ENCODE peak calls at places on chromosomes 11 and 22, in four cellular contexts. W, V, H and T are unnamed samples.
A peak's percentile ranks its signal among the peaks of the same experiment; 100 is the strongest.

GRCh38 chr22:25567305-25567704 is 2.8 kb downstream of the GRK3 start:
- DNase-seq in W (no peak), V (no peak), H (no peak), T (no peak)

GRCh38 chr11:66264893-66265292 is 3.5 kb upstream of the RAB1B start:
- DNase-seq in W (no peak), V (no peak), H (no peak), T (no peak)

GRCh38 chr11:72735495-72736027 is 16.6 kb downstream of the ARAP1 start:
- DNase-seq in W (no peak), V (no peak), H (no peak), T (no peak)

GRCh38 chr11:69966583-69966835 is 111.6 kb upstream of the ANO1 start:
- DNase-seq in W (no peak), V (no peak), H (no peak), T (no peak)

GRCh38 chr11:110356769-110357671 is 60.6 kb upstream of the RDX start:
- DNase-seq in W (no peak), V (no peak), H (peak; percentile 41), T (no peak)

GRCh38 chr22:36744791-36745190 is 31.1 kb downstream of the IFT27 start:
- DNase-seq in W (no peak), V (peak; percentile 60), H (no peak), T (no peak)

GRCh38 chr11:57709802-57710367 is 2.1 kb downstream of the MED19 start:
- DNase-seq in W (no peak), V (no peak), H (no peak), T (no peak)

GRCh38 chr11:67276821-67277230 is 10.6 kb downstream of the GRK2 start:
- DNase-seq in W (no peak), V (no peak), H (peak; percentile 61), T (peak; percentile 43)

GRCh38 chr22:23790819-23791736 is 4.3 kb downstream of the SMARCB1 start:
- DNase-seq in W (no peak), V (no peak), H (peak; percentile 84), T (no peak)

GRCh38 chr11:67344264-67344663 is 9.1 kb downstream of the POLD4 start:
- DNase-seq in W (no peak), V (no peak), H (no peak), T (no peak)

GRCh38 chr11:7571640-7572000 is 57.8 kb downstream of the PPFIBP2 start:
- DNase-seq in W (peak; percentile 32), V (peak; percentile 93), H (peak; percentile 83), T (peak; percentile 42)

GRCh38 chr22:19704355-19705015 is 9.8 kb upstream of the SEPTIN5 start:
- DNase-seq in W (no peak), V (peak; percentile 64), H (peak; percentile 3), T (no peak)

GRCh38 chr22:19406281-19406811 is 25.2 kb downstream of the HIRA start:
- DNase-seq in W (no peak), V (no peak), H (no peak), T (no peak)

GRCh38 chr22:23274146-23274526 is 93.8 kb downstream of the BCR start:
- DNase-seq in W (no peak), V (no peak), H (no peak), T (no peak)

GRCh38 chr22:37244114-37244921 is at the start of gene RAC2:
- DNase-seq in W (no peak), V (peak; percentile 93), H (peak; percentile 81), T (peak; percentile 88)

GRCh38 chr11:75311858-75312288 is 39.6 kb downstream of the ARRB1 start:
- DNase-seq in W (no peak), V (peak; percentile 94), H (peak; percentile 73), T (no peak)

GRCh38 chr22:24830205-24830979 is 24.4 kb downstream of the SGSM1 start:
- DNase-seq in W (no peak), V (no peak), H (no peak), T (no peak)

GRCh38 chr11:118619444-118620205 is 12.2 kb downstream of the PHLDB1 start:
- DNase-seq in W (no peak), V (peak; percentile 84), H (peak; percentile 81), T (no peak)

GRCh38 chr22:46798366-46799057 is 36.1 kb downstream of the TBC1D22A start:
- DNase-seq in W (no peak), V (peak; percentile 92), H (peak; percentile 92), T (peak; percentile 83)

GRCh38 chr11:93487032-93487483 is 56.1 kb downstream of the SMCO4 start:
- DNase-seq in W (peak; percentile 46), V (no peak), H (no peak), T (no peak)

GRCh38 chr22:45263790-45264269 is 20.9 kb upstream of the UPK3A start:
- DNase-seq in W (no peak), V (peak; percentile 94), H (peak; percentile 97), T (peak; percentile 79)

GRCh38 chr11:69209936-69210659 is 54.4 kb downstream of the SMIM38 start:
- DNase-seq in W (no peak), V (peak; percentile 71), H (peak; percentile 42), T (peak; percentile 60)

GRCh38 chr11:1060885-1061616 is 13.6 kb upstream of the MUC2 start:
- DNase-seq in W (no peak), V (no peak), H (peak; percentile 95), T (no peak)

GRCh38 chr11:125883375-125883774 is 4.1 kb upstream of the HYLS1 start:
- DNase-seq in W (no peak), V (no peak), H (no peak), T (no peak)

GRCh38 chr22:37077802-37078448 is 26.4 kb downstream of the KCTD17 start:
- DNase-seq in W (no peak), V (peak; percentile 92), H (peak; percentile 87), T (peak; percentile 91)

GRCh38 chr11:117919326-117920275 is 9.6 kb downstream of the TMPRSS13 start:
- DNase-seq in W (no peak), V (peak; percentile 42), H (no peak), T (peak; percentile 51)

GRCh38 chr11:14499178-14499559 is 442 bp downstream of the COPB1 start:
- DNase-seq in W (peak; percentile 22), V (peak; percentile 88), H (peak; percentile 40), T (no peak)

GRCh38 chr11:44904261-44905080 is 46.2 kb downstream of the TP53I11 start:
- DNase-seq in W (no peak), V (no peak), H (no peak), T (no peak)

GRCh38 chr22:31942091-31942490 is 2.2 kb upstream of the YWHAH start:
- DNase-seq in W (no peak), V (no peak), H (no peak), T (no peak)

GRCh38 chr11:45155058-45155551 is 8.7 kb downstream of the PRDM11 start:
- DNase-seq in W (no peak), V (peak; percentile 79), H (no peak), T (no peak)

GRCh38 chr11:131108780-131109179 is 192.5 kb upstream of the SNX19 start:
- DNase-seq in W (no peak), V (no peak), H (no peak), T (no peak)

GRCh38 chr11:14644396-14645246 is 1.0 kb downstream of the PDE3B start:
- DNase-seq in W (peak; percentile 14), V (peak; percentile 85), H (peak; percentile 35), T (peak; percentile 45)

GRCh38 chr22:30396871-30397655 is at the start of gene SEC14L2:
- DNase-seq in W (no peak), V (peak; percentile 95), H (peak; percentile 88), T (peak; percentile 50)

GRCh38 chr11:124886476-124886875 is 11.2 kb downstream of the ROBO4 start:
- DNase-seq in W (no peak), V (peak; percentile 73), H (no peak), T (no peak)

GRCh38 chr22:47091921-47092700 is 329.7 kb downstream of the TBC1D22A start:
- DNase-seq in W (no peak), V (peak; percentile 78), H (no peak), T (no peak)

GRCh38 chr22:22215659-22216449 is 28.7 kb upstream of the VPREB1 start:
- DNase-seq in W (no peak), V (no peak), H (no peak), T (no peak)

GRCh38 chr22:23058063-23058462 is 12.3 kb upstream of the GNAZ start:
- DNase-seq in W (no peak), V (peak; percentile 49), H (no peak), T (no peak)

GRCh38 chr22:48744967-48745841 is 1082.5 kb downstream of the BRD1 start:
- DNase-seq in W (no peak), V (peak; percentile 62), H (no peak), T (no peak)